ENCODE peak calls at places on chromosomes 1 and 21, in nine cellular contexts. C is HFF-Myc, X is dorsolateral prefrontal cortex, G is A549, M is upper lobe of right lung, T is tibial artery, Q is GM23338, W is breast epithelium, N is AG04449. Y is an unnamed sample.

GRCh38 chr1:230149751-230150584 is 82.9 kb downstream of the GALNT2 start:
- DNase-seq in C (no peak), X (no peak), G (no peak), M (no peak), T (no peak), Q (no peak), W (no peak), N (no peak), Y (no peak)

GRCh38 chr1:195458365-195458764 is 1149.9 kb downstream of the KCNT2 start:
- DNase-seq in C (no peak), X (no peak), G (no peak), M (no peak), T (no peak), Q (no peak), W (no peak), N (no peak), Y (no peak)

GRCh38 chr1:156711011-156711817 is 5.8 kb upstream of the CRABP2 start:
- DNase-seq in C (no peak), X (no peak), G (no peak), M (no peak), T (no peak), Q (no peak), W (no peak), N (no peak), Y (peak; percentile 73)

GRCh38 chr1:5273280-5274003 is 619.0 kb downstream of the AJAP1 start:
- DNase-seq in C (no peak), X (no peak), G (no peak), M (no peak), T (no peak), Q (no peak), W (no peak), N (no peak), Y (no peak)

GRCh38 chr1:11568687-11569086 is 85.5 kb downstream of the FBXO2 start:
- DNase-seq in C (no peak), X (no peak), G (no peak), M (no peak), T (no peak), Q (no peak), W (no peak), N (no peak), Y (no peak)

GRCh38 chr1:8040586-8040985 is 14.5 kb upstream of the ERRFI1 start:
- DNase-seq in C (peak; percentile 94), X (no peak), G (peak; percentile 96), M (no peak), T (peak; percentile 94), Q (no peak), W (peak; percentile 80), N (peak; percentile 90), Y (no peak)

GRCh38 chr1:117595993-117596720 is 9.7 kb upstream of the TENT5C start:
- DNase-seq in C (no peak), X (no peak), G (no peak), M (peak; percentile 21), T (no peak), Q (no peak), W (no peak), N (no peak), Y (no peak)

GRCh38 chr1:205284420-205285144 is 37.0 kb downstream of the NUAK2 start:
- DNase-seq in C (peak; percentile 87), X (peak; percentile 34), G (peak; percentile 98), M (peak; percentile 92), T (peak; percentile 90), Q (peak; percentile 82), W (peak; percentile 78), N (peak; percentile 94), Y (peak; percentile 94)

GRCh38 chr1:200877839-200878551 is 5.2 kb downstream of the GPR25 start:
- DNase-seq in C (no peak), X (no peak), G (no peak), M (no peak), T (no peak), Q (no peak), W (no peak), N (no peak), Y (no peak)

GRCh38 chr1:194568610-194569009 is 1382.2 kb upstream of the B3GALT2 start:
- DNase-seq in C (no peak), X (no peak), G (no peak), M (no peak), T (no peak), Q (peak; percentile 28), W (no peak), N (no peak), Y (peak; percentile 10)

GRCh38 chr1:47280142-47280541 is 33.8 kb downstream of the STIL start:
- DNase-seq in C (no peak), X (no peak), G (no peak), M (no peak), T (no peak), Q (no peak), W (no peak), N (no peak), Y (no peak)

GRCh38 chr1:108512239-108513071 is 47.4 kb upstream of the EEIG2 start:
- DNase-seq in C (no peak), X (no peak), G (peak; percentile 34), M (no peak), T (no peak), Q (peak; percentile 52), W (no peak), N (no peak), Y (no peak)

GRCh38 chr1:1199961-1200875 is 6.2 kb downstream of the TNFRSF18 start:
- DNase-seq in C (no peak), X (no peak), G (no peak), M (no peak), T (no peak), Q (peak; percentile 5), W (no peak), N (no peak), Y (peak; percentile 84)

GRCh38 chr21:39066829-39067785 is 116.1 kb downstream of the PSMG1 start:
- DNase-seq in C (no peak), X (no peak), G (no peak), M (no peak), T (no peak), Q (no peak), W (no peak), N (no peak), Y (peak; percentile 39)

GRCh38 chr1:237199026-237199425 is 157.0 kb downstream of the RYR2 start:
- DNase-seq in C (no peak), X (no peak), G (no peak), M (no peak), T (no peak), Q (no peak), W (no peak), N (no peak), Y (no peak)

GRCh38 chr1:182833271-182833670 is 5.9 kb upstream of the DHX9 start:
- DNase-seq in C (no peak), X (no peak), G (no peak), M (no peak), T (no peak), Q (no peak), W (no peak), N (no peak), Y (no peak)

GRCh38 chr1:208077232-208077751 is 166.4 kb upstream of the CD34 start:
- DNase-seq in C (no peak), X (no peak), G (no peak), M (no peak), T (no peak), Q (no peak), W (no peak), N (no peak), Y (peak; percentile 61)

GRCh38 chr21:32499249-32500055 is 85.9 kb downstream of the TCP10L start:
- DNase-seq in C (no peak), X (no peak), G (no peak), M (no peak), T (no peak), Q (no peak), W (no peak), N (no peak), Y (no peak)

GRCh38 chr1:188188317-188188716 is 1359.6 kb downstream of the PLA2G4A start:
- DNase-seq in C (no peak), X (no peak), G (peak; percentile 3), M (no peak), T (no peak), Q (no peak), W (no peak), N (no peak), Y (no peak)
- H3K4me3 ChIP-seq in C (no peak overlapping the region), X (no peak overlapping the region), G (no peak overlapping the region), M (no peak overlapping the region), T (no peak overlapping the region), Q (no peak overlapping the region), W (no peak overlapping the region), N (no peak overlapping the region), Y (no peak overlapping the region)

GRCh38 chr1:203028067-203028783 is 1.9 kb downstream of the PPFIA4 start:
- DNase-seq in C (no peak), X (no peak), G (no peak), M (no peak), T (no peak), Q (no peak), W (no peak), N (no peak), Y (peak; percentile 24)

GRCh38 chr1:203028784-203029553 is 2.7 kb downstream of the PPFIA4 start:
- DNase-seq in C (no peak), X (peak; percentile 82), G (no peak), M (no peak), T (no peak), Q (no peak), W (no peak), N (no peak), Y (peak; percentile 26)

GRCh38 chr1:203025721-203026665 is at the start of gene PPFIA4:
- DNase-seq in C (no peak), X (peak; percentile 93), G (peak; percentile 87), M (peak; percentile 94), T (peak; percentile 69), Q (peak; percentile 94), W (peak; percentile 89), N (no peak), Y (peak; percentile 100)

GRCh38 chr1:203031467-203031866 is 5.2 kb downstream of the PPFIA4 start:
- DNase-seq in C (no peak), X (no peak), G (no peak), M (no peak), T (no peak), Q (no peak), W (no peak), N (no peak), Y (peak; percentile 48)

GRCh38 chr1:203026666-203027663 is 674 bp downstream of the PPFIA4 start:
- DNase-seq in C (no peak), X (no peak), G (no peak), M (no peak), T (no peak), Q (no peak), W (no peak), N (no peak), Y (peak; percentile 54)
- H3K4me3 ChIP-seq in C (peak overlapping the region; percentile 51), X (peak overlapping the region; percentile 77), G (peak overlapping the region; percentile 58), M (peak overlapping the region; percentile 61), T (peak overlapping the region; percentile 71), Q (peak overlapping the region; percentile 88), W (peak overlapping the region; percentile 21), N (peak overlapping the region; percentile 88), Y (peak overlapping the region; percentile 86)

DNA sequence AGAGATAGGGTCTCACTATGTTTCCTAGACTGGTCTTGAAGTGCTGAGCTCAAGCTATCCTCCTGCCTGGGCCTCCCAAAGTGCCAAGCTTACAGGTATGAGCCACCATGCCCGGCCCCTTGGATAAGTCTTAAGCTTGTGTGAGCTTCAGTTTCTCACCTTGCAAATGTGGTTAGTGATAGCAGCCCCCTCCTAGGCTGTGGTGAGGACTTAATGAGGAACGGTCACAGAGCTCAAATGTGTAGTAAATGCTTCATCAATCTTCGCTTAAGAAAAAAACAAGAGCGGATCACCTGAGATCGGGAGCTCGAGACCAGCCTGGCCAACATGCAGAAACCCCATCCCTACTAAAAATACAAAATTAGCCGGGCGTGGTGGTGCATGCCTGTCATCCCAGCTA is 3.0 kb downstream of the CNR2 start:
- DNase-seq in C (no peak), X (no peak), G (no peak), M (no peak), T (no peak), Q (no peak), W (no peak), N (no peak), Y (no peak)
- H3K4me3 ChIP-seq in C (no peak overlapping the region), X (no peak overlapping the region), G (no peak overlapping the region), M (no peak overlapping the region), T (no peak overlapping the region), Q (no peak overlapping the region), W (no peak overlapping the region), N (no peak overlapping the region), Y (no peak overlapping the region)

GRCh38 chr1:209207126-209207700 is 376.3 kb upstream of the CAMK1G start:
- DNase-seq in C (no peak), X (peak; percentile 21), G (no peak), M (no peak), T (no peak), Q (no peak), W (no peak), N (no peak), Y (peak; percentile 28)
- H3K4me3 ChIP-seq in C (no peak overlapping the region), X (no peak overlapping the region), G (no peak overlapping the region), M (peak overlapping the region; percentile 6), T (peak overlapping the region; percentile 43), Q (peak overlapping the region; percentile 58), W (peak overlapping the region; percentile 8), N (peak overlapping the region; percentile 30), Y (no peak overlapping the region)